ENCODE peak calls at places on chromosome 13, in nine cellular contexts. N is hepatocyte; D is nephron progenitor cell; F is dorsolateral prefrontal cortex; L is WERI-Rb-1; T is RWPE1; J is Caco-2; X is GM10248; Y is CD8-positive, alpha-beta T cell. Q is an unnamed sample.

GRCh38 chr13:73809561-73809960 is 324.6 kb downstream of the KLF12 start:
- DNase-seq in N (no peak), D (no peak), F (no peak), L (no peak), T (peak), J (no peak), X (no peak), Y (no peak), Q (no peak)

GRCh38 chr13:59722580-59722900 is 441.2 kb downstream of the DIAPH3 start:
- DNase-seq in N (no peak), D (no peak), F (no peak), L (no peak), T (no peak), J (no peak), X (no peak), Y (no peak), Q (no peak)

GRCh38 chr13:59360108-59360507 is 803.6 kb downstream of the DIAPH3 start:
- DNase-seq in N (no peak), D (no peak), F (no peak), L (no peak), T (no peak), J (no peak), X (peak), Y (no peak), Q (no peak)

GRCh38 chr13:59861676-59862075 is 302.1 kb downstream of the DIAPH3 start:
- DNase-seq in N (no peak), D (no peak), F (no peak), L (no peak), T (no peak), J (no peak), X (no peak), Y (no peak), Q (no peak)

GRCh38 chr13:83065136-83065535 is 817.1 kb downstream of the SLITRK1 start:
- DNase-seq in N (peak), D (no peak), F (no peak), L (no peak), T (peak), J (no peak), X (no peak), Y (no peak), Q (no peak)

GRCh38 chr13:72166102-72166660 is 299.2 kb upstream of the DACH1 start:
- DNase-seq in N (no peak), D (no peak), F (no peak), L (no peak), T (no peak), J (no peak), X (no peak), Y (no peak), Q (no peak)

GRCh38 chr13:38283346-38283745 is 66.3 kb upstream of the UFM1 start:
- DNase-seq in N (no peak), D (no peak), F (no peak), L (no peak), T (no peak), J (no peak), X (no peak), Y (no peak), Q (no peak)

GRCh38 chr13:32234914-32235313 is 80.2 kb downstream of the ZAR1L start:
- DNase-seq in N (no peak), D (no peak), F (no peak), L (no peak), T (no peak), J (no peak), X (no peak), Y (no peak), Q (no peak)

GRCh38 chr13:98944336-98944735 is 33.5 kb downstream of the DOCK9 start:
- DNase-seq in N (no peak), D (no peak), F (no peak), L (peak), T (no peak), J (no peak), X (no peak), Y (no peak), Q (no peak)

GRCh38 chr13:51355217-51355616 is 15.7 kb downstream of the SERPINE3 start:
- DNase-seq in N (no peak), D (no peak), F (no peak), L (no peak), T (no peak), J (no peak), X (no peak), Y (no peak), Q (no peak)

GRCh38 chr13:46295531-46296464 is 84.1 kb downstream of the LRRC63 start:
- DNase-seq in N (no peak), D (no peak), F (no peak), L (no peak), T (peak), J (no peak), X (peak), Y (peak), Q (no peak)

GRCh38 chr13:112711528-112712265 is 21.9 kb downstream of the ATP11A start:
- DNase-seq in N (peak), D (peak), F (peak), L (no peak), T (peak), J (peak), X (peak), Y (no peak), Q (peak)

GRCh38 chr13:50574731-50575130 is 268.8 kb downstream of the DLEU7 start:
- DNase-seq in N (no peak), D (no peak), F (no peak), L (no peak), T (no peak), J (no peak), X (no peak), Y (no peak), Q (no peak)

GRCh38 chr13:82627183-82627582 is 1255.1 kb downstream of the SLITRK1 start:
- DNase-seq in N (no peak), D (no peak), F (no peak), L (no peak), T (peak), J (no peak), X (no peak), Y (no peak), Q (no peak)

GRCh38 chr13:24274452-24274971 is 34.9 kb upstream of the C1QTNF9 start:
- DNase-seq in N (no peak), D (no peak), F (no peak), L (no peak), T (no peak), J (no peak), X (peak), Y (peak), Q (no peak)

GRCh38 chr13:96898212-96898611 is 96.1 kb downstream of the OXGR1 start:
- DNase-seq in N (no peak), D (no peak), F (no peak), L (no peak), T (no peak), J (no peak), X (no peak), Y (no peak), Q (no peak)

GRCh38 chr13:112931028-112931934 is 37.7 kb upstream of the MCF2L start:
- DNase-seq in N (peak), D (peak), F (no peak), L (peak), T (peak), J (peak), X (no peak), Y (no peak), Q (peak)

DNA sequence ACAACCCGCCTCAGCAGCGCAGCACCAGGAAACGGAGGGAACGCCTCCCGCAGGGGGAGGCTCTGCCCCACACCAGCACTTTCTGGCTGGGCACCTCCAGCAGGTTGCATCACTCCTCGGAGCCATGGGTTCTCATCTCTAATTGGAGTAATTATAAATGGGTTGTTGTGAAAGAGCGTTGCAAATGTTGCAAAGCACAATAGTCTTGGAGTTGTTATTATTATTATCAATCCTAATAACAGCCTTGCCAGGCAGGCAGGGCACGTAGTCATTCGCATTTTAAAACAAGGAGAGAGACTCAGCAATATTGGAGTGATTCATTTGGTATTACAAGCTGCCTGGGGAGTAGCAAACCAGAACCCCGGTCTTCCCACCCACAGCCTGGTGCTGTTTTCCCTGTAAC is 108.6 kb upstream of the GJB6 start:
- DNase-seq in N (no peak), D (no peak), F (no peak), L (no peak), T (peak), J (no peak), X (no peak), Y (no peak), Q (no peak)
- TF ChIP-seq CTCF in N (no peak), D (no peak), F (no peak), L (no peak), T (no peak), J (no peak), X (no peak), Y (no peak), Q (no peak)

GRCh38 chr13:40789275-40790231 is at the start of gene SLC25A15:
- DNase-seq in N (peak), D (peak), F (peak), L (peak), T (peak), J (peak), X (peak), Y (peak), Q (peak)
- TF ChIP-seq CTCF in N (peak), D (no peak), F (no peak), L (peak), T (peak), J (peak), X (peak), Y (no peak), Q (no peak)

DNA sequence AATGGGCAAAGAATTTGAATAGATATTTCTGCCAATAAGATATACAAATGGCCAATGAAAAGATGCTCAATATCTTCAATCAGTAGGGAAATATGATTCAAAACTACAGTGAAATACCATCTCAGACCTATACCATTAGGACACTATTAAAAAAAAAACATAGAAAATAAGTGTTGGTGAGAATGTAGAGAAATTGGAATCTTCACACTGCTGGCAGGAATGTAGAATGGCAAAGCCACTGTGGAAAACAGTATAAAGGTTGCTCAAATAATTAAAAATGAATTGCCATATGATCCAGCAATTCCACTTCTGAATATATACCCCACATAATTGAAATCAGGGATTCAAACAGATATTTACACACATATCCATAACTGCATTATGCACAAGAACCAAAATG is 88.1 kb upstream of the STARD13 start:
- DNase-seq in N (no peak), D (no peak), F (no peak), L (no peak), T (no peak), J (no peak), X (no peak), Y (no peak), Q (no peak)
- TF ChIP-seq CTCF in N (no peak), D (no peak), F (no peak), L (no peak), T (no peak), J (no peak), X (no peak), Y (no peak), Q (no peak)

GRCh38 chr13:30178976-30179375 is 128.4 kb downstream of the KATNAL1 start:
- DNase-seq in N (no peak), D (no peak), F (no peak), L (no peak), T (no peak), J (no peak), X (no peak), Y (no peak), Q (no peak)

GRCh38 chr13:30175166-30175565 is 132.2 kb downstream of the KATNAL1 start:
- DNase-seq in N (no peak), D (no peak), F (no peak), L (no peak), T (no peak), J (no peak), X (no peak), Y (no peak), Q (no peak)

GRCh38 chr13:30181856-30182651 is 125.3 kb downstream of the KATNAL1 start:
- DNase-seq in N (no peak), D (no peak), F (no peak), L (no peak), T (no peak), J (no peak), X (no peak), Y (no peak), Q (no peak)

DNA sequence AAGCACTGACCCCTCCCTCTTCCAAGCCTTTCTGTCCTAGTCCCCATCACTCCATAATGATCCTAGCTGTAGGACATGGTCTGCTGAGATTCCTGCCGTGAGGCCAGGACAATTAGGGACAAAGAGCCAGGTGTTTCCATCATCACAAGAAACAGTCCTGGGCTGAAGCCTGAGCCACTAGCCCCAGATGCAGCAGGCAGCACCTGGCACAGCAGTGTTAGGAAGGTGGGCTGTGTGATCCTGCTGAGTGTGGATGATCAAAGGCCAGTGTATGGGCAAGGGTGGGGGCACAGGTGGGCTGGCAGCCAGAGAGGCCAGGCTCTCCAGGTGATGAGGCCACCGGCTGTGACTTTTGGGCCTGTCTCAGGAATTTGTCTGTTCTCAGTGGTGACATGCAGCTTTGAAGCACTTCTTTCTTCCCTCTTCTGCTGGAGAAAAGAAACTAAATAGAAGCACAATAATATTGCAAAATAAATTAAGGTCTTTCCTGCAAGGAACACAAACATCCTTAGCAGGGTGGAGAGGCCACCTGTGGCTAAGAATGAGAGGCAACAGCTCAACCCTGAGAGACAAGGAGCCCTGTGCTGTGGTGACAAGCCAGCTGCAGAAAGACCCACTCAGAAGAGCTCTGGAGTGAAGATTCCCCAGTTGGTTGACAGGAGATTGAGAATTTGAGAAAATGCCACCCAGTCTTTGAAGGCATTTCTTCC is 127.6 kb downstream of the KATNAL1 start:
- DNase-seq in N (no peak), D (no peak), F (no peak), L (no peak), T (no peak), J (no peak), X (no peak), Y (no peak), Q (no peak)
- TF ChIP-seq CTCF in N (no peak), D (no peak), F (no peak), L (no peak), T (no peak), J (no peak), X (no peak), Y (no peak), Q (no peak)

GRCh38 chr13:22757530-22758120 is 423.2 kb upstream of the SGCG start:
- DNase-seq in N (peak), D (no peak), F (no peak), L (no peak), T (peak), J (no peak), X (no peak), Y (no peak), Q (no peak)
- TF ChIP-seq CTCF in N (peak), D (peak), F (peak), L (no peak), T (peak), J (peak), X (peak), Y (no peak), Q (no peak)

GRCh38 chr13:91284335-91284734 is 63.2 kb upstream of the MIR17HG start:
- DNase-seq in N (no peak), D (no peak), F (no peak), L (no peak), T (no peak), J (no peak), X (no peak), Y (no peak), Q (no peak)
- TF ChIP-seq CTCF in N (no peak), D (no peak), F (no peak), L (no peak), T (no peak), J (no peak), X (no peak), Y (no peak), Q (no peak)

Q was measured in glutamatergic neuron.